ENCODE peak calls at places on chromosomes 11 and 22, in ten cellular contexts. X, E, O, Y, V, L, G, W, U and I are unnamed samples.
A peak's percentile ranks its signal among the peaks of the same experiment; 100 is the strongest.

GRCh38 chr11:13885083-13885482 is 77.4 kb upstream of the SPON1 start:
- DNase-seq in X (no peak), E (no peak), O (no peak), Y (no peak), V (no peak), L (no peak), G (no peak), W (no peak), U (no peak), I (no peak)

GRCh38 chr11:38718049-38718448 is 2120.0 kb upstream of the RAG2 start:
- DNase-seq in X (no peak), E (no peak), O (peak; percentile 10), Y (no peak), V (no peak), L (no peak), G (no peak), W (peak; percentile 51), U (no peak), I (no peak)

GRCh38 chr11:103800406-103801114 is 235.9 kb upstream of the DDI1 start:
- DNase-seq in X (no peak), E (no peak), O (peak; percentile 86), Y (no peak), V (no peak), L (no peak), G (no peak), W (peak; percentile 48), U (no peak), I (no peak)

GRCh38 chr22:31247726-31248125 is 35.6 kb downstream of the LIMK2 start:
- DNase-seq in X (no peak), E (no peak), O (no peak), Y (no peak), V (no peak), L (no peak), G (no peak), W (no peak), U (no peak), I (no peak)

GRCh38 chr22:34370711-34371110 is 450.4 kb upstream of the LARGE1 start:
- DNase-seq in X (no peak), E (no peak), O (no peak), Y (no peak), V (no peak), L (no peak), G (no peak), W (no peak), U (no peak), I (no peak)

GRCh38 chr11:63999349-64000025 is 13.2 kb downstream of the OTUB1 start:
- DNase-seq in X (no peak), E (peak; percentile 78), O (peak; percentile 26), Y (no peak), V (peak; percentile 75), L (peak; percentile 61), G (no peak), W (peak; percentile 64), U (no peak), I (peak; percentile 84)

GRCh38 chr22:23248583-23248982 is 68.3 kb downstream of the BCR start:
- DNase-seq in X (no peak), E (no peak), O (peak; percentile 39), Y (no peak), V (no peak), L (no peak), G (peak; percentile 63), W (peak; percentile 57), U (no peak), I (no peak)

GRCh38 chr11:66814678-66815077 is 28.6 kb upstream of the RCE1 start:
- DNase-seq in X (no peak), E (no peak), O (no peak), Y (no peak), V (no peak), L (no peak), G (no peak), W (no peak), U (no peak), I (no peak)

GRCh38 chr22:44063462-44064371 is 39.6 kb downstream of the PARVB start:
- DNase-seq in X (peak; percentile 37), E (no peak), O (no peak), Y (no peak), V (no peak), L (no peak), G (no peak), W (no peak), U (no peak), I (no peak)

GRCh38 chr22:38451404-38451803 is 3.6 kb downstream of the KCNJ4 start:
- DNase-seq in X (no peak), E (no peak), O (no peak), Y (no peak), V (no peak), L (no peak), G (no peak), W (no peak), U (no peak), I (no peak)

GRCh38 chr11:67060111-67060522 is 3.5 kb downstream of the RHOD start:
- DNase-seq in X (no peak), E (no peak), O (no peak), Y (no peak), V (no peak), L (no peak), G (peak; percentile 36), W (peak; percentile 58), U (no peak), I (no peak)

GRCh38 chr11:28585007-28585406 is 476.8 kb downstream of the METTL15 start:
- DNase-seq in X (no peak), E (no peak), O (peak; percentile 33), Y (no peak), V (no peak), L (no peak), G (peak; percentile 84), W (peak; percentile 65), U (no peak), I (no peak)

DNA sequence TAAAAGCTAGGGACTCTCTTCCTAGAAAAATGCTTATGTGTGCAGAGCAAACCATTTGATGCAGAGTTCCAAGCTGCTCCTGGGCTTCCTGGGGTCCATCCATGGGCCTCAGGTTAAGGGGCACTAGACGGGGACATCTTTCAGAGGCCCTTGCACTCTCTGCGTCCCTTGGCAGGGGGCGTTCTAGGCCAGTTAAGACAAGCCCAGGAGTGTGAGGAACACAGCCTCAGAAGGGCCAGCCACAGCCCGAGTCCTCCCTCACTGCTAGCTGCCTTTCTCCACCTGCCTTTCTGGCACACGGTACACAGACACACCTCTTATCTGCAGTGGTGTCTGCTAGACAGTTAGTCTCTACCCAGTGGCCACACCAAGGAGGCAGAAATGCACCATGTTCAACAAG is 18.0 kb upstream of the BID start:
- DNase-seq in X (no peak), E (no peak), O (no peak), Y (no peak), V (no peak), L (no peak), G (no peak), W (no peak), U (no peak), I (peak; percentile 64)
- TF ChIP-seq CTCF in X (peak; percentile 16), E (peak; percentile 15), O (no peak), Y (no peak), V (no peak), L (no peak), G (no peak), W (no peak), U (no peak), I (no peak)

DNA sequence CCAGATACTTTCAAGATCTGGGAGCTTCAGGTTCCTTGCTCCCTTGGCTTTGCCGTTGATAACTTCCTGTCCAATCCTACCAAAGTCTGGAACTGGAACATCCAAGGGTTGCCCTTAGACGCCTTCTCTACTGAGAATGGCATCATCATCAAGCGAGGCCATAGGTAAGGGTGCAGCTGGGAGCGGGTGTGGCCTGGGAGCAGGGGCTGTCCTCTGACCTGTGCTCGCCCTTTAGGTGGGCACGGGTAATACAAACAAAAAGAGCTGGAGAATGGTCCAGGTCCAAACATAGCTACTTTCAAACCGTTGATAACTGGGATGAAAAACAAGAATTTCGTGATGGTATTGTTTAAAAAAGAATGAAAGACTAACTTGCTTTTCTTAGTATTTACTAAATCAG is 25.0 kb downstream of the CASP12 start:
- DNase-seq in X (no peak), E (no peak), O (no peak), Y (no peak), V (no peak), L (no peak), G (no peak), W (no peak), U (no peak), I (no peak)
- TF ChIP-seq CTCF in X (peak; percentile 56), E (no peak), O (no peak), Y (no peak), V (no peak), L (no peak), G (no peak), W (peak; percentile 6), U (peak; percentile 21), I (no peak)

GRCh38 chr11:44760917-44761545 is 34.3 kb downstream of the TSPAN18 start:
- DNase-seq in X (no peak), E (no peak), O (peak; percentile 92), Y (no peak), V (peak; percentile 81), L (no peak), G (peak; percentile 96), W (peak; percentile 94), U (no peak), I (no peak)
- TF ChIP-seq CTCF in X (no peak), E (no peak), O (no peak), Y (no peak), V (no peak), L (no peak), G (no peak), W (peak; percentile 12), U (no peak), I (no peak)

GRCh38 chr11:132260636-132261035 is 890.2 kb downstream of the NTM start:
- DNase-seq in X (no peak), E (no peak), O (no peak), Y (no peak), V (no peak), L (no peak), G (no peak), W (no peak), U (no peak), I (no peak)

GRCh38 chr11:132258865-132259264 is 888.5 kb downstream of the NTM start:
- DNase-seq in X (no peak), E (no peak), O (no peak), Y (no peak), V (no peak), L (no peak), G (peak; percentile 72), W (peak; percentile 77), U (no peak), I (no peak)

GRCh38 chr11:132256621-132257227 is 886.3 kb downstream of the NTM start:
- DNase-seq in X (no peak), E (no peak), O (no peak), Y (no peak), V (no peak), L (no peak), G (no peak), W (no peak), U (no peak), I (no peak)

GRCh38 chr11:132253469-132254264 is 883.3 kb downstream of the NTM start:
- DNase-seq in X (no peak), E (no peak), O (no peak), Y (no peak), V (no peak), L (no peak), G (no peak), W (no peak), U (no peak), I (no peak)

DNA sequence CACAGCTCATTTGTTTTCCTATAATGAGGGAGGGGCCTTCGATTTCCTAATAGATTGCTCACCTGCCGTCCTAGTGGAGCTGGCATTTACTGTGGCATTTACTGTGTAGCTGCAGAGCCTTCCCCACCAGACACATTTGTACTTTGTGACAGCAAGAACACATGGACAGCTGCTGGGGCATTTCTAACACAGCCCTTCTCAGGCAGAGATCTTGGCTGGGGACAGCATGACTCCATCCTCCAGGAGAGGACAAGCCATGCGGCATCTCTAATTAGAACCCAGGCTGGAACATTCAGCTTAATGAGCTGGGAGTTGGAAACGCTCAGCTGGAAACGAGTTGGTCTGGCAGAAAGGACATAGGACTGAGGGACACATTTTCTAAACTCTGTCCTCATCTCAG is 887.4 kb downstream of the NTM start:
- DNase-seq in X (no peak), E (no peak), O (no peak), Y (no peak), V (no peak), L (no peak), G (no peak), W (no peak), U (no peak), I (no peak)
- TF ChIP-seq CTCF in X (no peak), E (no peak), O (no peak), Y (no peak), V (no peak), L (no peak), G (no peak), W (no peak), U (no peak), I (no peak)